ENCODE peak calls at places on chromosomes 6 and 20, in nine cellular contexts. R is BE2C; K is mucosa of descending colon; U is left ventricle myocardium inferior; T is fibroblast of lung; F is lower lobe of right lung; A is A673; Q is heart left ventricle; N is CD4-positive, alpha-beta memory T cell. L is an unnamed sample. For H3K9me3, the result is how much of the 10 kb centered on the place peaks cover.

GRCh38 chr20:8640461-8640860 is 428.4 kb upstream of the PLCB4 start:
- DNase-seq in R (no peak), K (no peak), U (no peak), T (no peak), F (no peak), A (no peak), Q (no peak), N (no peak), L (no peak)

GRCh38 chr20:4179545-4179944 is 164.2 kb upstream of the RNF24 start:
- DNase-seq in R (no peak), K (no peak), U (no peak), T (no peak), F (no peak), A (no peak), Q (no peak), N (no peak), L (no peak)

GRCh38 chr6:146339716-146340115 is 203.9 kb upstream of the RAB32 start:
- DNase-seq in R (no peak), K (no peak), U (no peak), T (no peak), F (no peak), A (no peak), Q (no peak), N (no peak), L (no peak)

GRCh38 chr6:113649276-113649675 is 207.9 kb upstream of the MARCKS start:
- DNase-seq in R (no peak), K (no peak), U (no peak), T (no peak), F (no peak), A (no peak), Q (no peak), N (no peak), L (no peak)

GRCh38 chr20:19683168-19683567 is 74.9 kb upstream of the RIN2 start:
- DNase-seq in R (no peak), K (no peak), U (no peak), T (no peak), F (no peak), A (no peak), Q (no peak), N (no peak), L (no peak)

GRCh38 chr6:124223596-124223995 is 419.9 kb downstream of the NKAIN2 start:
- DNase-seq in R (no peak), K (no peak), U (no peak), T (peak), F (no peak), A (peak), Q (no peak), N (no peak), L (no peak)

GRCh38 chr20:25695532-25696383 is 895 bp downstream of the ZNF337 start:
- DNase-seq in R (peak), K (no peak), U (no peak), T (peak), F (no peak), A (peak), Q (no peak), N (no peak), L (peak)

GRCh38 chr20:58715709-58716475 is 23.3 kb downstream of the NPEPL1 start:
- DNase-seq in R (peak), K (peak), U (peak), T (no peak), F (no peak), A (no peak), Q (peak), N (no peak), L (peak)

GRCh38 chr20:7775072-7775471 is 165.2 kb downstream of the HAO1 start:
- DNase-seq in R (no peak), K (no peak), U (no peak), T (peak), F (no peak), A (no peak), Q (no peak), N (no peak), L (no peak)

GRCh38 chr6:11779308-11780096 is 899 bp upstream of the ADTRP start:
- DNase-seq in R (no peak), K (no peak), U (no peak), T (no peak), F (peak), A (no peak), Q (no peak), N (no peak), L (no peak)

GRCh38 chr6:148776321-148776966 is 29.6 kb downstream of the UST start:
- DNase-seq in R (no peak), K (no peak), U (no peak), T (peak), F (no peak), A (no peak), Q (no peak), N (no peak), L (no peak)

GRCh38 chr6:157298325-157298724 is 25.0 kb downstream of the TMEM242 start:
- DNase-seq in R (no peak), K (no peak), U (no peak), T (no peak), F (no peak), A (no peak), Q (no peak), N (no peak), L (no peak)

GRCh38 chr20:49668181-49668877 is 45.3 kb downstream of the B4GALT5 start:
- DNase-seq in R (no peak), K (peak), U (peak), T (no peak), F (peak), A (no peak), Q (peak), N (peak), L (peak)

GRCh38 chr20:49672109-49672681 is 41.5 kb downstream of the B4GALT5 start:
- DNase-seq in R (no peak), K (no peak), U (no peak), T (no peak), F (no peak), A (no peak), Q (no peak), N (no peak), L (no peak)

GRCh38 chr20:49671429-49671828 is 42.2 kb downstream of the B4GALT5 start:
- DNase-seq in R (no peak), K (no peak), U (no peak), T (no peak), F (no peak), A (no peak), Q (no peak), N (no peak), L (no peak)

GRCh38 chr20:49666906-49667305 is 46.8 kb downstream of the B4GALT5 start:
- DNase-seq in R (no peak), K (no peak), U (no peak), T (no peak), F (no peak), A (no peak), Q (no peak), N (no peak), L (no peak)

DNA sequence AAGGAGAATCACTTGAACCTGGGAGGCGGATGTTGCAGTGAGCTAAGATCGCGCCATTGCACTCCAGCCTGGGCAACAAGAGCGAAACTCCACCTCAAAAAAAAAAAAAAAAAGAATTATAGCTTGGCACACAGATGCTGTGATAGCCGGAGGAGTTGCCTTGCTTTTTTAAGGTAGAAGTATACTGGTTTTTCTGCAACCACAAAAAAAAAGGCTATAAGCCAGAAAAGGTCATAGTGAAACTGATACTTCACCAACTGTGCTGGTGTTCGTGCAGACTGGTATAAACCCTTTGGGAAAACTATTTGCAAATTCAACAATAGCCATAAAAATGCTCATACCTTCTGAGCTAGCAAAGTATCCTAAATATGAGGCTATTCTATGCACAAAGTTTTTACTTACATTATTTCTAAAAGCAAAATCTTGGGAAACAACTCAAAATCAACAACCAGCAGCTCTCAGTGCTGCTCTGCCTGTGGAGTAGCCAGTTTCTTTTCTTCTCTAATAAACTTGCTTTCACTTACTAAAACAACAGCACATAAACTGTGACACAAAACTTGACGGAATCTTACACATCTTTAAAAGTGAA is 44.0 kb downstream of the B4GALT5 start:
- DNase-seq in R (no peak), K (no peak), U (no peak), T (no peak), F (no peak), A (no peak), Q (no peak), N (peak), L (no peak)
- H3K4me3 ChIP-seq in R (no peak), K (no peak), U (no peak), T (no peak), F (peak), A (no peak), Q (no peak), N (peak), L (no peak)

DNA sequence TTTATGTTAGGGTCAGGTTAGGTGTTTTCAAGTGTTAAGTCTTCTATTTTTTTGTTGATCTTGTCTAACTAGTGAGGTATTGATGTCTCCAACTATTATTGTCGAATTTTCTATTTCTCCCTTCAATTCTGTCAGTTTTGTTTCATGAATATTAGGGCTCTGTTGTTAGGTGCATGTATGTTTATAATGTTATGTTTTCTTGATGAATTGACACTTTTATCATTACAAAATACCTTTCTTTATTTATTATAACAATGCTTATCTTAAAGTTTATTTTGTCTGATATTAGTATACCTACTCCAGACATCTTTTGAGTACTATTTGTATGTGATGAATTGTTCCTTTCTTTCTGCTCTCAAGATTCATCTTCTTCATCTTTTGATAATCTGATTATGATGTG is 12.9 kb upstream of the TRIM38 start:
- DNase-seq in R (no peak), K (no peak), U (no peak), T (no peak), F (no peak), A (no peak), Q (no peak), N (no peak), L (no peak)
- H3K9me3 ChIP-seq in R (under half), K (under half), U (under half), T (under half), F (under half), A (under half), Q (under half), N (under half), L (under half)

GRCh38 chr20:35661908-35662307 is 2.8 kb downstream of the CPNE1 start:
- DNase-seq in R (no peak), K (no peak), U (no peak), T (no peak), F (no peak), A (no peak), Q (no peak), N (no peak), L (no peak)
- H3K4me3 ChIP-seq in R (peak), K (no peak), U (peak), T (peak), F (peak), A (peak), Q (peak), N (peak), L (peak)

GRCh38 chr6:122494665-122495272 is 23.2 kb upstream of the SERINC1 start:
- DNase-seq in R (no peak), K (no peak), U (no peak), T (no peak), F (no peak), A (no peak), Q (no peak), N (no peak), L (no peak)

GRCh38 chr6:122491915-122492537 is 20.4 kb upstream of the SERINC1 start:
- DNase-seq in R (peak), K (no peak), U (peak), T (peak), F (peak), A (peak), Q (peak), N (peak), L (peak)

GRCh38 chr6:122501475-122501874 is 29.9 kb upstream of the SERINC1 start:
- DNase-seq in R (no peak), K (no peak), U (no peak), T (no peak), F (no peak), A (no peak), Q (no peak), N (no peak), L (no peak)

DNA sequence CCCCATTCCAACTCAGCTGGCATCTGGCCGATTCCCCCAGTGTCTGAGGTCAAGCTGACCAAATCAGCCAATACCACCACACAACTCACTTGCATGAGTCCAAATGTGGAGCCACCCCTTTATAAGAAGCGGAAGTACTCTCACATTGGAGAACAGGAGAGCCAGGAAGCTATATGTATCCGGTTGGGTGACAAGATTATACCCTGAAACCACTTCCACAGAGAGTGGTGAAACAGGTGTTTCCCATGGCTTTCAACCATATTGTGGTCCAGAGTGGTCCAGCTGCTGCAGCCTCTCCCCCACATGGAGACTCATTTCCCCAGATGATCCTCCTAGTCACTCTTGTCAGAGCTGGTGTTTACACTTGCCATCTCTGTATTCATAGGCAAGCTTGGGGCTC is 24.0 kb upstream of the SERINC1 start:
- DNase-seq in R (no peak), K (no peak), U (no peak), T (no peak), F (no peak), A (no peak), Q (no peak), N (no peak), L (no peak)
- H3K9me3 ChIP-seq in R (under half), K (under half), U (under half), T (under half), F (under half), A (under half), Q (under half), N (under half), L (under half)

DNA sequence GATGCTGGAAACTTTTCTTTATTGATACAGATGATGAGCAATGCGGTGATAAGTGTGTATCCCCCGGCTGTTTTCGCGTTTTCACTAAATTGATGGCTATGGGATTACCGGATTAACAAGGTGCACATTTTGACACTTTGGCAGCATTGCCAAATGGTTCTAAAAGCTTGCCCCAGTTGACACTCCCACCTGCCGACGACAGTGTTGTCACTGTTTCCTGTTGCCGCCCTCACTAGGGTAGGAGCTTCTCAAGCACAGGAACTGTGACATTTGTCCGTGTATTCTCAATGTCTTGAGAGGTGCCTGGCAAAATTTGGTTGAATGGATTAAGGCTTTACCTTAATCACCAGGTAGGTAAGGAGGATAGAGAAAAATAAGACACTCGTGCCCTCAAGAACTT is 9.8 kb upstream of the MAPK13 start:
- DNase-seq in R (no peak), K (peak), U (no peak), T (no peak), F (no peak), A (no peak), Q (no peak), N (peak), L (no peak)
- H3K4me3 ChIP-seq in R (no peak), K (no peak), U (peak), T (no peak), F (peak), A (no peak), Q (no peak), N (peak), L (no peak)

GRCh38 chr6:169376458-169376857 is 122.8 kb upstream of the THBS2 start:
- DNase-seq in R (no peak), K (no peak), U (no peak), T (no peak), F (no peak), A (no peak), Q (no peak), N (no peak), L (no peak)

GRCh38 chr6:169379495-169380070 is 125.9 kb upstream of the THBS2 start:
- DNase-seq in R (no peak), K (no peak), U (no peak), T (no peak), F (no peak), A (no peak), Q (no peak), N (no peak), L (no peak)

GRCh38 chr6:169381988-169382387 is 128.3 kb upstream of the THBS2 start:
- DNase-seq in R (no peak), K (no peak), U (no peak), T (no peak), F (no peak), A (no peak), Q (no peak), N (no peak), L (no peak)

GRCh38 chr6:169380493-169380892 is 126.8 kb upstream of the THBS2 start:
- DNase-seq in R (no peak), K (no peak), U (no peak), T (no peak), F (no peak), A (no peak), Q (no peak), N (no peak), L (no peak)

GRCh38 chr6:169378620-169379381 is 125.2 kb upstream of the THBS2 start:
- DNase-seq in R (no peak), K (no peak), U (no peak), T (no peak), F (no peak), A (no peak), Q (no peak), N (no peak), L (no peak)
- H3K9me3 ChIP-seq in R (under half), K (under half), U (under half), T (under half), F (under half), A (under half), Q (under half), N (under half), L (under half)

DNA sequence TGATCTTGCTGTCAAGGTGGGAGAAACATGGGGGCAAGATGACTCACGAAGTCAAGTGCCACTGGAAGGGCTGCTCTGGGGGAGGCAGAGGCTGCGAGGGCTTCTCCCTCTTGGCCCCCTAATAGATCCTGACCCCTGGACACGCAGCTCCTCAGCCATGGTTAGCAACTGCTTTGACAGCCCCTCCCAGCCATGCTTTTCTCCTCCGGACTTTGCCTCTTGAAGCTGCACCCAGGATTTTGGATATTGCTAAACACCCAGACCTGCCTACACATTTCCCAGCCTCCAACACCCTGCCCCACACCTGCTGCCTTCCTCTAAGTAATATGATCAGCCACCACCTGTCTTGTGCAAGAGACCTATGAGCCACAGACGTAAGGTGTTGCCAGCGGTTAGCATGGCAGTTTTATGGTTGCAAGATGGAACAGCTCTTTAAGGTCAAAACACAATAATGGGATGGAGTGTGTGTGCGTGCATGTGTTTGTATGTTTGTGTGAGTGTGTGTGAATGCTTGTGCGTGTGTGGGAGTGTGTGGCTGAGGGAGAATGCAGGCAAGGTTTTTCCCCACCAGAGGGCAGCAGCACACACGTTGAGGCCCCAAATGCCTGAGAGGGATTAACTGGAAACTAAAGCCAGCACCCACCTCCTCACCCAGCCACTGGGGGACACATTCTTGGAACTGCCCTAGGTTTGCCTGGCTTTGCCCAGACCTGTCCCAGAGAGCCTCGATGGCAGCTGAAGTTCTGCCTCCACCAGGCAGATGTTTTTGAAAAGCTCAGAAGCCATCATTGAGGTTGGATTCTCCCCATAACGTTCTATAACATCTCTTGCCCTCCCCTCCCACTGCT is 2.5 kb downstream of the IP6K3 start:
- DNase-seq in R (peak), K (peak), U (peak), T (peak), F (peak), A (peak), Q (no peak), N (peak), L (peak)
- H3K4me3 ChIP-seq in R (no peak), K (no peak), U (peak), T (no peak), F (peak), A (no peak), Q (peak), N (no peak), L (peak)

GRCh38 chr20:48231253-48231652 is 446.0 kb upstream of the SULF2 start:
- DNase-seq in R (no peak), K (no peak), U (no peak), T (no peak), F (no peak), A (no peak), Q (no peak), N (no peak), L (no peak)

GRCh38 chr20:48227381-48227780 is 442.1 kb upstream of the SULF2 start:
- DNase-seq in R (no peak), K (no peak), U (no peak), T (no peak), F (no peak), A (no peak), Q (no peak), N (no peak), L (no peak)

GRCh38 chr20:48234951-48235350 is 449.7 kb upstream of the SULF2 start:
- DNase-seq in R (no peak), K (no peak), U (no peak), T (no peak), F (peak), A (no peak), Q (no peak), N (no peak), L (no peak)

GRCh38 chr20:48224531-48224930 is 439.2 kb upstream of the SULF2 start:
- DNase-seq in R (no peak), K (no peak), U (no peak), T (no peak), F (no peak), A (no peak), Q (no peak), N (no peak), L (no peak)

DNA sequence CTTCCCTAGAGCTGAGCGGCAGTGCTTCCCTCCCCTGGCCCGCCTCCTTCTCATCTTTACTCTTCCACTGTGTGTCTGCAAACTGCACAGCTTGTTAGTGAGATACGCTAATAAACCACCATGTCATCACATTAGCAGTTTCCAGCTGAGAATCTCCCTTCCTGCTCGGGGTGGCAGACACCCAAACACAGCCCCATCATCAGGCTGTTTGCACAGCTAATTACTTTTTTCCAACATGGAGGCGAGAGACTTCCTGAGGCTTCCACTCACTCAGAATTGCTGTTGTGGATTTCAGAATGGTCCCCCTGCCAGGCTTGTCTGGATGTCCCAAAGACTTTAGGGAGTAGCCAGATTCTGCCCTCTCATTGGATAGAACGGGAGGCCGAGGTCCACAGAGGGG is 445.0 kb upstream of the SULF2 start:
- DNase-seq in R (no peak), K (no peak), U (no peak), T (no peak), F (no peak), A (peak), Q (no peak), N (no peak), L (no peak)
- H3K9me3 ChIP-seq in R (under half), K (under half), U (under half), T (under half), F (under half), A (under half), Q (under half), N (under half), L (under half)

L was measured in right cardiac atrium.